ENCODE peak calls at places on chromosomes 16 and 17, in ten cellular contexts. Z is thoracic aorta, W is DND-41, T is cardiac fibroblast, A is left ventricle myocardium inferior, Y is endodermal cell, U is ovary, G is colonic mucosa, N is fibroblast of the aortic adventitia, D is transverse colon. S is an unnamed sample.

GRCh38 chr16:53518550-53519416 is 15.8 kb upstream of the AKTIP start:
- DNase-seq in U (no peak), D (peak), Y (no peak), Z (no peak), G (peak), A (no peak), N (peak), T (peak), W (peak), S (no peak)

GRCh38 chr17:56779898-56780777 is 53.6 kb downstream of the C17orf67 start:
- DNase-seq in Z (peak), N (peak), T (peak), D (peak), Y (peak), W (peak), A (peak), G (peak), U (peak), S (peak)

GRCh38 chr17:78973196-78973595 is 6.5 kb downstream of the LGALS3BP start:
- DNase-seq in N (no peak), W (no peak), Z (no peak), T (no peak), A (no peak), D (no peak), G (no peak), Y (peak), U (no peak), S (no peak)

GRCh38 chr17:51120357-51120738 is 320 bp downstream of the SPAG9 start:
- DNase-seq in D (peak), G (peak), Y (no peak), N (no peak), W (peak), T (peak), U (no peak), Z (no peak), A (no peak), S (no peak)

GRCh38 chr16:28830531-28830930 is 7.7 kb downstream of the ATXN2L start:
- DNase-seq in Z (no peak), A (no peak), W (no peak), Y (no peak), T (no peak), N (no peak), G (no peak), D (no peak), U (no peak), S (no peak)

GRCh38 chr17:30376621-30377452 is 1.9 kb upstream of the CPD start:
- DNase-seq in T (peak), Z (no peak), U (peak), N (peak), G (peak), W (peak), D (no peak), Y (no peak), A (peak), S (no peak)

GRCh38 chr17:28042721-28043291 is 329 bp downstream of the NLK start:
- DNase-seq in N (no peak), Y (no peak), G (no peak), A (no peak), T (no peak), Z (no peak), W (no peak), D (peak), U (no peak), S (no peak)

GRCh38 chr17:63840591-63841349 is 1.7 kb downstream of the SMARCD2 start:
- DNase-seq in D (no peak), A (peak), Y (no peak), Z (no peak), G (no peak), N (peak), T (no peak), U (peak), W (no peak), S (no peak)

GRCh38 chr16:66590322-66590721 is 11.1 kb downstream of the CMTM2 start:
- DNase-seq in A (no peak), U (no peak), N (no peak), W (peak), G (no peak), Z (no peak), Y (no peak), D (no peak), T (no peak), S (no peak)

GRCh38 chr16:86565181-86565631 is 1.4 kb upstream of the FOXC2 start:
- DNase-seq in D (no peak), Y (no peak), G (no peak), A (no peak), U (no peak), N (no peak), Z (no peak), W (no peak), T (peak), S (no peak)

GRCh38 chr16:11949527-11949926 is 7.7 kb upstream of the NPIPB2 start:
- DNase-seq in N (peak), U (no peak), D (peak), G (no peak), A (no peak), T (peak), W (peak), Y (peak), Z (no peak), S (no peak)

GRCh38 chr17:34579979-34580684 is 750 bp downstream of the TMEM132E start:
- DNase-seq in Z (no peak), A (peak), N (peak), D (no peak), U (no peak), Y (peak), T (peak), G (no peak), W (no peak), S (no peak)

GRCh38 chr17:5986644-5987043 is 83.5 kb upstream of the WSCD1 start:
- DNase-seq in G (no peak), U (no peak), Y (no peak), A (no peak), D (no peak), W (no peak), N (no peak), T (no peak), Z (no peak), S (no peak)

GRCh38 chr17:8946476-8946875 is 19.0 kb downstream of the PIK3R5 start:
- DNase-seq in W (no peak), G (no peak), T (peak), N (no peak), A (no peak), Z (no peak), Y (no peak), U (no peak), D (no peak), S (no peak)

GRCh38 chr17:57009737-57010445 is 32.0 kb downstream of the SCPEP1 start:
- DNase-seq in T (peak), G (peak), Y (peak), N (peak), U (peak), Z (no peak), W (peak), A (peak), D (peak), S (no peak)

GRCh38 chr16:90057738-90058173 is 19.4 kb downstream of the PRDM7 start:
- DNase-seq in T (peak), W (no peak), U (no peak), Z (no peak), A (no peak), Y (no peak), G (no peak), D (no peak), N (peak), S (no peak)

GRCh38 chr17:62322313-62322712 is 58.0 kb upstream of the EFCAB3 start:
- DNase-seq in U (no peak), G (no peak), N (no peak), A (no peak), T (no peak), Y (no peak), D (no peak), Z (no peak), W (no peak), S (no peak)

GRCh38 chr17:67281053-67281452 is 36.1 kb upstream of the HELZ start:
- DNase-seq in N (peak), A (no peak), W (no peak), U (no peak), Y (peak), T (no peak), Z (no peak), G (no peak), D (no peak), S (no peak)

GRCh38 chr16:88570691-88571092 is 489 bp downstream of the ZC3H18 start:
- DNase-seq in N (no peak), G (peak), T (peak), Z (no peak), Y (no peak), D (peak), U (no peak), W (peak), A (no peak), S (no peak)

GRCh38 chr16:66923247-66923851 is 2.0 kb downstream of the RRAD start:
- DNase-seq in D (no peak), G (no peak), W (no peak), U (peak), Z (no peak), Y (no peak), N (peak), T (peak), A (peak), S (peak)

GRCh38 chr17:34249497-34249877 is 5.6 kb upstream of the CCL2 start:
- DNase-seq in D (no peak), T (peak), Y (no peak), Z (no peak), U (no peak), G (no peak), W (no peak), A (peak), N (no peak), S (no peak)

GRCh38 chr17:59487161-59487873 is 78.1 kb upstream of the DHX40 start:
- DNase-seq in D (no peak), G (no peak), A (no peak), U (no peak), W (no peak), T (peak), Y (no peak), N (no peak), Z (no peak), S (no peak)

GRCh38 chr16:1621851-1622250 is 9.7 kb downstream of the CRAMP1 start:
- DNase-seq in G (no peak), W (no peak), Z (no peak), U (no peak), N (no peak), D (no peak), A (no peak), T (no peak), Y (no peak), S (no peak)

GRCh38 chr17:72125226-72125651 is 4.4 kb downstream of the SOX9 start:
- DNase-seq in U (no peak), G (peak), N (no peak), A (no peak), W (no peak), Z (no peak), T (no peak), D (peak), Y (peak), S (no peak)

GRCh38 chr17:62819511-62820221 is 11.6 kb upstream of the MARCHF10 start:
- DNase-seq in D (peak), W (no peak), T (peak), A (peak), G (no peak), Z (peak), N (peak), Y (peak), U (peak), S (peak)

GRCh38 chr17:70405492-70406220 is 236.3 kb downstream of the KCNJ2 start:
- DNase-seq in U (no peak), W (no peak), G (no peak), T (peak), D (no peak), Y (no peak), Z (no peak), A (no peak), N (peak), S (no peak)

GRCh38 chr17:61239953-61240352 is 159.7 kb upstream of the TBX2 start:
- DNase-seq in Y (no peak), N (no peak), Z (no peak), W (no peak), G (no peak), U (no peak), T (no peak), A (no peak), D (no peak), S (no peak)

GRCh38 chr17:80429356-80430275 is 14.6 kb downstream of the ENDOV start:
- DNase-seq in N (no peak), W (no peak), D (no peak), T (no peak), G (no peak), U (no peak), A (no peak), Z (no peak), Y (no peak), S (no peak)
- H3K4me3 ChIP-seq in N (no peak), W (no peak), D (no peak), T (no peak), G (no peak), U (no peak), A (no peak), Z (no peak), Y (no peak), S (no peak)

GRCh38 chr16:3012828-3013420 is at the start of gene CLDN9:
- DNase-seq in D (peak), A (no peak), Z (no peak), G (peak), Y (peak), W (no peak), T (no peak), N (no peak), U (no peak), S (no peak)
- H3K4me3 ChIP-seq in D (no peak), A (no peak), Z (no peak), G (no peak), Y (no peak), W (no peak), T (no peak), N (no peak), U (no peak), S (no peak)

GRCh38 chr17:74361613-74362391 is at the start of gene BTBD17:
- DNase-seq in T (peak), G (peak), W (no peak), N (peak), D (peak), U (peak), A (peak), Y (peak), Z (no peak), S (no peak)
- H3K4me3 ChIP-seq in T (no peak), G (no peak), W (no peak), N (no peak), D (no peak), U (no peak), A (no peak), Y (no peak), Z (no peak), S (no peak)

DNA sequence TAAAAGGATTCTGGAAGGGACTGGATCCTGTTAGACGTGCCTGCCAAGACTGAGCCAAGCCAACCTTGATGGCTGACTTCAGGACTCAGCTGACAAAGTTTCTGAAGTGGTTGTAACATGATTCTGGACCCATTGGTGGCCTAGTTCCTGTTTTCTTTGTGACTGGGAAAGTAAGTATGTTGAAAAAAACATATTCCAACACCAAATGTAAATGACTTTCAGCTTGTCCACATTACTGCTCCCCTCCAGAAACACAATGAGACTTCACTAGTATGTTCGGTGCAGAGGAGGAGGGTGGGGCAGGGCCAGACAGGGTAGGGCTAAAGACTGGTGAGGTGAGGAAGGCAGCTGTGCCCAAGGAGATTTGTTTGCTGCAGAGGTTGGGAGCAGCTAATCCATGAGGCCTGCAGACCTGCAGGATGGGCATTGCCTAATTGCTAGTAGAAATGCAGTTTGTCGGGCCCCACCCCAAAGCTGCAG is 26.4 kb downstream of the NMT1 start:
- DNase-seq in T (peak), A (no peak), G (no peak), U (no peak), W (no peak), N (peak), Z (no peak), Y (no peak), D (peak), S (no peak)
- H3K4me3 ChIP-seq in T (no peak), A (no peak), G (no peak), U (no peak), W (no peak), N (no peak), Z (no peak), Y (no peak), D (no peak), S (no peak)

GRCh38 chr17:19005789-19006430 is 1.3 kb upstream of the FAM83G start:
- DNase-seq in A (no peak), W (no peak), Y (no peak), D (no peak), N (no peak), U (no peak), Z (no peak), T (no peak), G (no peak), S (no peak)

GRCh38 chr17:19003966-19004600 is 481 bp downstream of the FAM83G start:
- DNase-seq in A (no peak), D (peak), N (peak), W (no peak), T (peak), G (peak), Y (peak), Z (no peak), U (peak), S (no peak)

GRCh38 chr17:19003543-19003965 is 1.0 kb downstream of the FAM83G start:
- DNase-seq in W (no peak), A (no peak), Z (no peak), U (no peak), T (peak), G (no peak), N (peak), Y (no peak), D (no peak), S (no peak)

GRCh38 chr17:19005442-19005773 is 844 bp upstream of the FAM83G start:
- DNase-seq in D (no peak), T (no peak), Y (no peak), U (no peak), N (no peak), W (no peak), Z (no peak), G (no peak), A (no peak), S (no peak)

GRCh38 chr17:19004601-19005441 is at the start of gene FAM83G:
- DNase-seq in U (peak), W (no peak), N (peak), Y (peak), A (peak), D (peak), G (peak), T (peak), Z (peak), S (peak)
- H3K4me3 ChIP-seq in U (peak), W (no peak), N (peak), Y (peak), A (peak), D (peak), G (peak), T (peak), Z (peak), S (peak)

GRCh38 chr16:57591086-57591869 is 37.2 kb upstream of the ADGRG1 start:
- DNase-seq in Y (peak), D (peak), A (peak), G (peak), U (no peak), W (peak), Z (no peak), N (peak), T (peak), S (no peak)
- H3K4me3 ChIP-seq in Y (no peak), D (no peak), A (no peak), G (no peak), U (no peak), W (no peak), Z (no peak), N (no peak), T (no peak), S (no peak)

GRCh38 chr17:7688808-7689316 is 585 bp downstream of the WRAP53 start:
- DNase-seq in Z (no peak), U (no peak), G (no peak), W (no peak), Y (no peak), D (no peak), N (no peak), A (no peak), T (no peak), S (no peak)

GRCh38 chr17:7687072-7687907 is at the start of gene TP53:
- DNase-seq in Y (peak), Z (peak), U (peak), A (peak), D (peak), N (peak), T (peak), W (peak), G (peak), S (peak)

GRCh38 chr17:7686221-7687071 is 844 bp downstream of the TP53 start:
- DNase-seq in Y (peak), T (peak), U (peak), G (peak), N (peak), D (peak), Z (peak), W (peak), A (peak), S (peak)

GRCh38 chr17:7685533-7686220 is 1.6 kb downstream of the TP53 start:
- DNase-seq in Z (peak), D (peak), G (peak), Y (peak), A (peak), N (peak), U (peak), W (peak), T (peak), S (peak)

GRCh38 chr17:7687908-7688807 is at the start of gene WRAP53:
- DNase-seq in U (peak), T (peak), D (peak), W (peak), Z (peak), A (peak), Y (peak), N (peak), G (peak), S (peak)
- H3K4me3 ChIP-seq in U (peak), T (peak), D (peak), W (peak), Z (peak), A (peak), Y (peak), N (peak), G (peak), S (peak)

GRCh38 chr16:4714996-4715395 is 19.1 kb downstream of the ANKS3 start:
- DNase-seq in Z (no peak), A (no peak), N (no peak), Y (no peak), T (no peak), D (no peak), W (no peak), G (no peak), U (no peak), S (no peak)
- H3K4me3 ChIP-seq in Z (no peak), A (no peak), N (no peak), Y (no peak), T (no peak), D (no peak), W (no peak), G (no peak), U (no peak), S (no peak)

S was measured in coronary artery.